ENCODE peak calls at places on chromosomes 11 and 22, in four cellular contexts. B is mesendoderm, R is H1, U is IMR-90. J is an unnamed sample.
A peak's percentile ranks its signal among the peaks of the same experiment; 100 is the strongest.

GRCh38 chr22:17629646-17630045 is 1.1 kb upstream of the ATP6V1E1 start:
- DNase-seq in B (no peak), R (no peak), U (no peak), J (no peak)

GRCh38 chr22:36965716-36966115 is 52.3 kb downstream of the CSF2RB start:
- DNase-seq in B (no peak), R (no peak), U (no peak), J (no peak)

GRCh38 chr11:69966910-69967309 is 111.2 kb upstream of the ANO1 start:
- DNase-seq in B (no peak), R (no peak), U (no peak), J (no peak)

GRCh38 chr11:13745165-13745564 is 76.7 kb downstream of the FAR1 start:
- DNase-seq in B (no peak), R (no peak), U (peak; percentile 2), J (no peak)

GRCh38 chr11:27174026-27174425 is 133.4 kb downstream of the BBOX1 start:
- DNase-seq in B (no peak), R (no peak), U (no peak), J (no peak)

GRCh38 chr22:31288496-31289235 is 3.6 kb downstream of the PIK3IP1 start:
- DNase-seq in B (no peak), R (no peak), U (no peak), J (no peak)

GRCh38 chr11:3043315-3043871 is 13.8 kb downstream of the CARS1 start:
- DNase-seq in B (no peak), R (no peak), U (no peak), J (no peak)

GRCh38 chr11:12801976-12802375 is 127.8 kb downstream of the TEAD1 start:
- DNase-seq in B (no peak), R (no peak), U (no peak), J (no peak)

GRCh38 chr11:31847761-31848160 is 36.6 kb upstream of the PAX6 start:
- DNase-seq in B (no peak), R (no peak), U (no peak), J (no peak)

GRCh38 chr11:64665381-64665780 is 57.6 kb downstream of the NRXN2 start:
- DNase-seq in B (peak; percentile 28), R (no peak), U (no peak), J (no peak)

GRCh38 chr11:15901046-15901445 is 455.3 kb downstream of the SOX6 start:
- DNase-seq in B (peak; percentile 63), R (no peak), U (no peak), J (no peak)

GRCh38 chr11:92298238-92298565 is 73.6 kb downstream of the FAT3 start:
- DNase-seq in B (no peak), R (no peak), U (no peak), J (no peak)

GRCh38 chr22:25777870-25778269 is 35.9 kb downstream of the MYO18B start:
- DNase-seq in B (no peak), R (no peak), U (peak; percentile 45), J (no peak)

GRCh38 chr11:115974703-115975102 is 470.5 kb upstream of the CADM1 start:
- DNase-seq in B (no peak), R (no peak), U (no peak), J (no peak)

GRCh38 chr11:78606667-78607066 is 32.0 kb upstream of the NARS2 start:
- DNase-seq in B (peak; percentile 66), R (no peak), U (no peak), J (no peak)

GRCh38 chr11:26199341-26199740 is 132.6 kb upstream of the ANO3 start:
- DNase-seq in B (no peak), R (no peak), U (peak; percentile 66), J (no peak)

GRCh38 chr11:1121343-1122331 is 36.1 kb upstream of the MUC5AC start:
- DNase-seq in B (no peak), R (no peak), U (peak; percentile 17), J (no peak)

GRCh38 chr22:17334054-17334453 is 35.2 kb upstream of the CECR2 start:
- DNase-seq in B (no peak), R (no peak), U (no peak), J (no peak)

GRCh38 chr11:58926695-58927094 is 12.6 kb upstream of the GLYATL1 start:
- DNase-seq in B (no peak), R (no peak), U (peak; percentile 79), J (no peak)

GRCh38 chr11:108536783-108537182 is 38.6 kb upstream of the POGLUT3 start:
- DNase-seq in B (no peak), R (no peak), U (no peak), J (no peak)

GRCh38 chr22:49765091-49765771 is 62.4 kb downstream of the BRD1 start:
- DNase-seq in B (no peak), R (peak; percentile 38), U (no peak), J (peak; percentile 23)

GRCh38 chr11:78586452-78587046 is 11.9 kb upstream of the NARS2 start:
- DNase-seq in B (peak; percentile 43), R (no peak), U (peak; percentile 27), J (no peak)

GRCh38 chr22:38781033-38781432 is 12.9 kb downstream of the DNAL4 start:
- DNase-seq in B (no peak), R (no peak), U (no peak), J (no peak)

GRCh38 chr11:64268687-64269379 is 15.6 kb downstream of the BAD start:
- DNase-seq in B (peak; percentile 95), R (peak; percentile 76), U (peak; percentile 48), J (peak; percentile 80)

GRCh38 chr11:57069942-57070341 is 81.2 kb downstream of the OR5AK2 start:
- DNase-seq in B (no peak), R (no peak), U (no peak), J (no peak)

GRCh38 chr11:117824571-117825537 is at the start of gene FXYD2:
- DNase-seq in B (no peak), R (no peak), U (no peak), J (peak; percentile 36)

GRCh38 chr11:45085657-45086501 is 60.6 kb upstream of the PRDM11 start:
- DNase-seq in B (peak; percentile 34), R (no peak), U (no peak), J (peak; percentile 54)

GRCh38 chr22:31212783-31213626 is 907 bp downstream of the LIMK2 start:
- DNase-seq in B (no peak), R (peak; percentile 55), U (no peak), J (no peak)

DNA sequence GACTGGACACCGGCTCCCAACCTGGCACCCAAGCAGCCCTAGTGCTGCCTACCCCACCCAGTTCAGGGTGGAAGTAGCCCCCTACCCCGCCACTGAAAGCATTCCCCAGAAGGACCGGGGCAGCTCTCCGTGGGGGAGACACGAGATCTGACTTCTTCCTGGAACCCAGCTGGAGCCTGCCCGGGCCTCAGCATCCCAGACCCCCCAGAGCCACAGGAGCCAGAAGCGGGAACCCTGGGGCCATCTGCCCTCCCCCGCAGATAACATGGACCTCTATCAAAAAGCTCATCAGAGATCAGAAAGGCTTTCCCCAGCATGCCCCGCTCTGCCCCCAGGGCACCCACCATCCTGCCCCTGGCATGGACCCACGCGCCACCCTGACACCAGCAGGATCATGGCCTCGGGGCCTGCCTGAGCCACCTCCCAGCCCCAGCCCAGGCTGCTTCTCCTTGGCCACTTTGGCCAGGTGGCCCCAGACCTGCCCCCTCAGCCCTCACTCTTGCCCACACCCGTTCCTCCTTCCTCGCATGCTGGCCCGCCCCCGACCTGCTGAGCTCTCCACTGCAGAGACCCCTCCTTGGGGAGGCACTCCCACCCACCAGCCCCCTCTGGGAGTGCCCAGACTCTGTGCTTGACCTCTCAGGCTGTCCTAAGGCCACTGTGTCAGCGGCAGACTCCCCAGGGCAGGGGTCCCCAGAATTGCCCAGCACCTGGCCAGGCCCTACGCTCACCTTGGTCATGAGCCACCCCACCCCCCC is 17.1 kb downstream of the WNT7B start:
- DNase-seq in B (no peak), R (no peak), U (no peak), J (no peak)
- H2BK5ac ChIP-seq in B (no peak overlapping the region), R (no peak overlapping the region), U (no peak overlapping the region), J (no peak overlapping the region)

DNA sequence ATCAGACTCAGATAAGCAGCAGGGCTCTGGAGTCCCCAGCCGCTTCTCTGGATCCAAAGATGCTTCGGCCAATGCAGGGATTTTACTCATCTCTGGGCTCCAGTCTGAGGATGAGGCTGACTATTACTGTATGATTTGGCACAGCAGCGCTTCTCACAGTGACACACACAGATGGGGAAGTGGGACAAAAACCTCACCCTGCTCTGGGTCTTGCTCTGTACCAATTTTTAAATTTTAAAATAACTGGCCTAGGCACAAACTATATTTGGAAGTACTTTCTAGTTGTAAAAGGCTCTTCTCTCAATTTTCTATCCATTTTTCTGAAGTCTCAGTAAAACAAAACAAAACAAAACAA is 131.7 kb downstream of the VPREB1 start:
- DNase-seq in B (no peak), R (no peak), U (no peak), J (no peak)
- H3K27me3 ChIP-seq in B (peaks cover 9% of the 10 kb centered on the region), R (peaks cover 82% of the 10 kb centered on the region), U (peaks cover 11% of the 10 kb centered on the region), J (peaks cover 74% of the 10 kb centered on the region)

GRCh38 chr11:130890039-130890745 is 26.1 kb downstream of the SNX19 start:
- DNase-seq in B (no peak), R (no peak), U (peak; percentile 12), J (no peak)

GRCh38 chr11:130882138-130882551 is 34.1 kb downstream of the SNX19 start:
- DNase-seq in B (no peak), R (no peak), U (no peak), J (no peak)

GRCh38 chr11:130891326-130891725 is 25.0 kb downstream of the SNX19 start:
- DNase-seq in B (no peak), R (no peak), U (peak; percentile 41), J (no peak)

GRCh38 chr11:130888790-130889189 is 27.5 kb downstream of the SNX19 start:
- DNase-seq in B (no peak), R (no peak), U (no peak), J (no peak)

GRCh38 chr11:130886704-130887103 is 29.6 kb downstream of the SNX19 start:
- DNase-seq in B (no peak), R (no peak), U (peak; percentile 20), J (no peak)
- H4K5ac ChIP-seq in B (no peak overlapping the region), R (no peak overlapping the region), U (no peak overlapping the region), J (no peak overlapping the region)

DNA sequence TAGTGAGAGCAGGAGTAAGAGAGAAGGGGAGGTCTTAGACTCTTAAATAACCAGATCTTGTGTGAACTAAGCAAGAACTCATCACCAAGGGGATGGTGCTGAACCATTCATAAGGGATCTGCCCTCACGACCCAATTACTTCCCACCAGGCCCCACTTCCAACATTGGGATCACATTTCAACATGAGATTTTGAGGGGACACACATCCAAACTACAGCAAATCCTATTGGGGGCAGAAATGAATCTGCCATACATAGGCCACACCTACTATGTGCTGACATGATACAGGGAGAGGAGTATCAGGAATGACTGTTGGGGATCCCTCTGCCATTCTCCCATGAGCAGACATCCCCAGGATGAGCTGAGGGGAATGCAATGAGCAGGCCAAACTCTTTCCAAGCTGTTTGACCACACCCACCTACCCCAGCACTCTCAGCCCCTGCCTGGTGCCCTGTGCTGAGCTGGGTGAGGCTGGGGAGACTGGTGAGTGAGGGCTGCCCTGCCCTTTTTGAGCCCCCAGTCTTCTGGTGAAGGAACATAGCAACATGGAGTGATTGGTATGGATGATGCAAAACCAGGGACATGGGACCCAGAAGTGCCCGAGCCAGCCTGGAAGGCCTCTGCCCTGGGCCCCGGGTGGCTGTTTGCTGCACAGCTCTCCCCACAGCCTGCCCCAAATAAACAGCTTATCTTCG is 1.2 kb upstream of the GTSE1 start:
- DNase-seq in B (no peak), R (no peak), U (no peak), J (no peak)
- H2BK5ac ChIP-seq in B (no peak overlapping the region), R (peak overlapping the region; percentile 66), U (no peak overlapping the region), J (no peak overlapping the region)

DNA sequence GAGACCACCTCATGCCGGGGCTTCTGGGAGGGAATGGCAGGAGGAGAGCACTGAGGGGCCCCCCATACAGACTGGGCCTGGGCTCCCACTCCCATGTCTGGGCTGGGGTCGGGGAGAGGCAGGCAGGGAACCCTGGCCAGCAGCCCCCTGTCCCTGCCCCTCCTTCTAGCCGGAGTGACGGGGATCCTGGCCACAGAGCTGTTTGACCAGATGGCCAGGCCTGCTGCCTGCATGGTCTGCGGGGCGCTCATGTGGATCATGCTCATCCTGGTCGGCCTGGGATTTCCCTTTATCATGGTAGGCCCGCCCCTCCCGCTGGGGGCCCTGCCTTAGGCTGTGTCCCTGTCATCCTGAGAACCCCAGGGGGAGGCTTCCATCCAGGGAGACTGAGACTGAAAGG is 10.1 kb upstream of the MIF start:
- DNase-seq in B (no peak), R (no peak), U (no peak), J (no peak)
- H3K27me3 ChIP-seq in B (no peaks in the 10 kb centered on the region), R (no peaks in the 10 kb centered on the region), U (no peaks in the 10 kb centered on the region), J (no peaks in the 10 kb centered on the region)